ENCODE peak calls at places on chromosomes 11 and 22, in four cellular contexts. One of them, this sample, is unnamed.
A peak's percentile ranks its signal among the peaks of the same experiment; 100 is the strongest.

GRCh38 chr11:6618117-6619020 is 853 bp downstream of the TPP1 start:
- DNase-seq in ovary: peak; percentile 72
- DNase-seq in heart left ventricle: no peak
- DNase-seq in pancreas: peak; percentile 29
- DNase-seq in this sample: peak; percentile 11

GRCh38 chr22:19232620-19233019 is 54.1 kb upstream of the SLC25A1 start:
- DNase-seq in pancreas: no peak
- DNase-seq in heart left ventricle: no peak
- DNase-seq in ovary: no peak
- DNase-seq in this sample: no peak

GRCh38 chr11:106353031-106353430 is 275.6 kb downstream of the AASDHPPT start:
- DNase-seq in ovary: no peak
- DNase-seq in heart left ventricle: no peak
- DNase-seq in pancreas: no peak
- DNase-seq in this sample: no peak

GRCh38 chr22:40707154-40707553 is 27.9 kb downstream of the MCHR1 start:
- DNase-seq in heart left ventricle: no peak
- DNase-seq in ovary: no peak
- DNase-seq in pancreas: no peak
- DNase-seq in this sample: no peak

GRCh38 chr11:6799402-6799801 is at the start of gene OR6A2:
- DNase-seq in pancreas: no peak
- DNase-seq in ovary: no peak
- DNase-seq in heart left ventricle: no peak
- DNase-seq in this sample: no peak

GRCh38 chr22:38609371-38609770 is 39.4 kb upstream of the DMC1 start:
- DNase-seq in ovary: no peak
- DNase-seq in pancreas: no peak
- DNase-seq in heart left ventricle: no peak
- DNase-seq in this sample: no peak

GRCh38 chr11:125998267-125998666 is 52.4 kb downstream of the VSIG10L2 start:
- DNase-seq in ovary: no peak
- DNase-seq in pancreas: no peak
- DNase-seq in heart left ventricle: no peak
- DNase-seq in this sample: no peak

GRCh38 chr11:110450246-110450645 is 20.5 kb downstream of the FDX1 start:
- DNase-seq in pancreas: no peak
- DNase-seq in heart left ventricle: no peak
- DNase-seq in ovary: no peak
- DNase-seq in this sample: no peak

GRCh38 chr11:84430661-84431060 is 1144.5 kb upstream of the CCDC90B start:
- DNase-seq in ovary: no peak
- DNase-seq in heart left ventricle: no peak
- DNase-seq in pancreas: no peak
- DNase-seq in this sample: no peak

GRCh38 chr11:10181811-10182210 is 112.2 kb downstream of the SBF2 start:
- DNase-seq in heart left ventricle: no peak
- DNase-seq in ovary: no peak
- DNase-seq in pancreas: no peak
- DNase-seq in this sample: no peak

GRCh38 chr11:68314203-68314885 is 2.0 kb downstream of the LRP5 start:
- DNase-seq in ovary: no peak
- DNase-seq in pancreas: no peak
- DNase-seq in heart left ventricle: no peak
- DNase-seq in this sample: no peak

GRCh38 chr22:45516923-45517675 is 14.4 kb downstream of the FBLN1 start:
- DNase-seq in ovary: no peak
- DNase-seq in pancreas: no peak
- DNase-seq in heart left ventricle: no peak
- DNase-seq in this sample: no peak

GRCh38 chr11:80155412-80156017 is 714.7 kb upstream of the TENM4 start:
- DNase-seq in heart left ventricle: no peak
- DNase-seq in ovary: no peak
- DNase-seq in pancreas: no peak
- DNase-seq in this sample: no peak

GRCh38 chr22:38879102-38879729 is 7.2 kb upstream of the CBX6 start:
- DNase-seq in heart left ventricle: no peak
- DNase-seq in ovary: no peak
- DNase-seq in pancreas: no peak
- DNase-seq in this sample: no peak

GRCh38 chr11:123588117-123588815 is 66.2 kb downstream of the SCN3B start:
- DNase-seq in heart left ventricle: no peak
- DNase-seq in pancreas: peak; percentile 50
- DNase-seq in ovary: no peak
- DNase-seq in this sample: no peak

GRCh38 chr11:501001-501682 is 5.9 kb downstream of the RNH1 start:
- DNase-seq in pancreas: no peak
- DNase-seq in heart left ventricle: peak; percentile 55
- DNase-seq in ovary: no peak
- DNase-seq in this sample: no peak

GRCh38 chr11:44983786-44984185 is 33.1 kb upstream of the TP53I11 start:
- DNase-seq in pancreas: no peak
- DNase-seq in ovary: no peak
- DNase-seq in heart left ventricle: no peak
- DNase-seq in this sample: no peak

GRCh38 chr11:117319214-117319840 is 3.3 kb upstream of the BACE1 start:
- DNase-seq in heart left ventricle: no peak
- DNase-seq in ovary: no peak
- DNase-seq in pancreas: no peak
- DNase-seq in this sample: no peak

GRCh38 chr22:50548046-50548912 is 2.6 kb downstream of the KLHDC7B start:
- DNase-seq in ovary: no peak
- DNase-seq in pancreas: peak; percentile 57
- DNase-seq in heart left ventricle: no peak
- DNase-seq in this sample: peak; percentile 28

GRCh38 chr22:21861856-21862255 is 5.6 kb downstream of the MAPK1 start:
- DNase-seq in ovary: no peak
- DNase-seq in pancreas: no peak
- DNase-seq in heart left ventricle: no peak
- DNase-seq in this sample: no peak

GRCh38 chr22:44759430-44760310 is 7.3 kb downstream of the ARHGAP8 start:
- DNase-seq in ovary: no peak
- DNase-seq in heart left ventricle: no peak
- DNase-seq in pancreas: no peak
- DNase-seq in this sample: no peak

GRCh38 chr22:31637375-31637937 is 24.6 kb downstream of the PISD start:
- DNase-seq in pancreas: no peak
- DNase-seq in heart left ventricle: peak; percentile 62
- DNase-seq in ovary: no peak
- DNase-seq in this sample: no peak

GRCh38 chr11:68282141-68282860 is 10.5 kb upstream of the C11orf24 start:
- DNase-seq in ovary: no peak
- DNase-seq in pancreas: no peak
- DNase-seq in heart left ventricle: no peak
- DNase-seq in this sample: no peak

GRCh38 chr22:35446365-35446764 is 46.4 kb downstream of the MCM5 start:
- DNase-seq in ovary: no peak
- DNase-seq in pancreas: no peak
- DNase-seq in heart left ventricle: no peak
- DNase-seq in this sample: no peak

GRCh38 chr22:41833369-41834004 is 582 bp downstream of the SREBF2 start:
- DNase-seq in ovary: peak; percentile 66
- DNase-seq in heart left ventricle: peak; percentile 61
- DNase-seq in pancreas: peak; percentile 63
- DNase-seq in this sample: peak; percentile 42

GRCh38 chr11:35390737-35391682 is 28.3 kb downstream of the SLC1A2 start:
- DNase-seq in ovary: no peak
- DNase-seq in pancreas: peak; percentile 28
- DNase-seq in heart left ventricle: no peak
- DNase-seq in this sample: no peak

GRCh38 chr22:37127350-37127878 is 17.9 kb upstream of the TMPRSS6 start:
- DNase-seq in heart left ventricle: no peak
- DNase-seq in ovary: no peak
- DNase-seq in pancreas: no peak
- DNase-seq in this sample: no peak

GRCh38 chr11:32094931-32095330 is 4.1 kb downstream of the RCN1 start:
- DNase-seq in pancreas: no peak
- DNase-seq in heart left ventricle: no peak
- DNase-seq in ovary: no peak
- DNase-seq in this sample: no peak

This sample was measured in effector CD8-positive, alpha-beta T cell.